ENCODE peak calls at places on chromosomes 4 and X, in four cellular contexts. Q is transverse colon, J is pancreas, W is cardiac muscle cell. I is an unnamed sample.

GRCh38 chr4:56666279-56666678 is 14.8 kb downstream of the HOPX start:
- DNase-seq in Q (no peak), W (no peak), J (no peak), I (no peak)

GRCh38 chr4:23934915-23935314 is 45.1 kb upstream of the PPARGC1A start:
- DNase-seq in W (no peak), J (peak; percentile 27), Q (peak; percentile 35), I (no peak)

GRCh38 chr4:169800541-169800940 is 42.8 kb upstream of the HPF1 start:
- DNase-seq in W (no peak), Q (no peak), J (no peak), I (no peak)

GRCh38 chrX:48573690-48574269 is 504 bp upstream of the RBM3 start:
- DNase-seq in W (no peak), Q (peak; percentile 29), J (peak; percentile 60), I (no peak)

GRCh38 chr4:169132561-169133305 is 122.7 kb upstream of the CBR4 start:
- DNase-seq in W (no peak), Q (no peak), J (no peak), I (no peak)

GRCh38 chrX:69321789-69322188 is 156.5 kb upstream of the PJA1 start:
- DNase-seq in Q (no peak), W (no peak), J (no peak), I (no peak)

GRCh38 chr4:21763865-21764264 is 184.7 kb downstream of the KCNIP4 start:
- DNase-seq in W (no peak), Q (no peak), J (no peak), I (no peak)

GRCh38 chrX:84441143-84441542 is 61.1 kb downstream of the HDX start:
- DNase-seq in W (no peak), J (no peak), Q (no peak), I (no peak)

GRCh38 chr4:179124957-179125356 is 1682.7 kb upstream of the AGA start:
- DNase-seq in W (no peak), J (no peak), Q (no peak), I (no peak)

GRCh38 chrX:129511689-129512088 is 11.6 kb downstream of the SMARCA1 start:
- DNase-seq in J (no peak), Q (no peak), W (no peak), I (no peak)

GRCh38 chr4:35725131-35725530 is 519.2 kb downstream of the ARAP2 start:
- DNase-seq in W (no peak), J (no peak), Q (no peak), I (no peak)

GRCh38 chr4:3880595-3881120 is 114.5 kb downstream of the ADRA2C start:
- DNase-seq in W (peak; percentile 88), Q (peak; percentile 71), J (peak; percentile 79), I (peak; percentile 87)

GRCh38 chr4:165433529-165433928 is 54.7 kb downstream of the CPE start:
- DNase-seq in J (no peak), Q (no peak), W (no peak), I (no peak)

DNA sequence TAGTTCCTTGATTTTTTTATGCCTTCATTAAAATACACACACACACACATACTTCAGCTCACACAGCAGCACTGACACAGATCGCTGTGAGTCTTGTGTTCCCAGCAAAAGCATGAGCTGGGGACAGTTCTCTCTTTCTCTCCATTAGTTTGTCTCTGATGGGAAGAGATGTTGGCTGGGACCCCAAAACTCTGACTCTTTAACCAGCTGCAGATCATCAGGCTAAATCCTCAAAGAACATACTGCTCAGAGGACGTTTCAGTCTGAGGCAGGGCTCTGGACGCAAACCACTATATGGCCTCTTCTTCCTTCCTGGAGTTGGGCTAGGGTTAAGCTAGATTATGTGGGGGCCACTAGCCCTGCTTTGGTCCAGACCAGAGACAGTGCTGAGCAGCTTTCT is 109.6 kb downstream of the NHSL2 start:
- DNase-seq in Q (no peak), J (no peak), W (no peak), I (peak; percentile 35)
- H3K27ac ChIP-seq in Q (peak overlapping the region; percentile 48), J (no peak overlapping the region), W (no peak overlapping the region), I (peak overlapping the region; percentile 86)

DNA sequence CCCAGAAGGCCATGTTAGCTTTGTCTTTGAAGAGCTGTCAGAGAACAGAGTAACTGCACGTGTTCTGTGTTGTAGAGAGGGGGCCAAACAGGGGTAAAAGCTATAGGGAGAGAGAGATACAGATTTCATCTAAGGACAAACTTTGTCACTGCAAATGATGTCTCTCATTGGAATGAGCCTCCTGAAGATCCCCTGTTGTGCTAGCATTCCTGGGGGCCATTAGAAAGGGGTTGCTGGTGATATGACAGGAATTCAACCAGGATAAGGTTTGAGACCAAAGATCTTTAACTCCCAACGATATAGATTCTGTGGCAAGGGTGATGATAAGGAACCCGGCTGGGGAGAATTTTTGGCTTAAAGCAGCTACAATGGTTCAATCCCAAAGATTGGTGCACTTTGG is 16.8 kb downstream of the MID1 start:
- DNase-seq in J (no peak), Q (no peak), W (no peak), I (no peak)
- H3K4me3 ChIP-seq in J (no peak overlapping the region), Q (no peak overlapping the region), W (no peak overlapping the region), I (no peak overlapping the region)

DNA sequence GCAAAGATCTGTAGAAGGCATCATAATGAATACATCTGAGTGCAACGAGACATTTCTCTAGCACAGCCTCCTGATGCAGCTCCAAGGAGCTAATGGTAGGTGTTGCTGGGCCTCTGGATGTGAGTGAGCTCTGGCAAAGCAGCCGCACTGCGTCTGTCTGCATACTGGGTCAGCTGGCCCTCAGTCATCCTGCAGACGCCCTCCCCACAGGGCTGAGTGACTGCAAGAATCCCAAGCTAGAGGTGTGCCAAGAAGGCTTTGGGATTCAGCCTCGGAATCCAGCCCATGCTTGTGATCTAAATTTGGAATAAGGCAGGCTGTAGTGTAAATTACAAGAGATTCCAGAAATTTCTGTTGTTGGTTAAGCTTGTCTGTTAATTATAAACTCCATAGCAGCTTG is 18.5 kb downstream of the HERC3 start:
- DNase-seq in J (peak; percentile 16), W (no peak), Q (no peak), I (no peak)
- H3K27ac ChIP-seq in J (no peak overlapping the region), W (no peak overlapping the region), Q (peak overlapping the region; percentile 0), I (no peak overlapping the region)

DNA sequence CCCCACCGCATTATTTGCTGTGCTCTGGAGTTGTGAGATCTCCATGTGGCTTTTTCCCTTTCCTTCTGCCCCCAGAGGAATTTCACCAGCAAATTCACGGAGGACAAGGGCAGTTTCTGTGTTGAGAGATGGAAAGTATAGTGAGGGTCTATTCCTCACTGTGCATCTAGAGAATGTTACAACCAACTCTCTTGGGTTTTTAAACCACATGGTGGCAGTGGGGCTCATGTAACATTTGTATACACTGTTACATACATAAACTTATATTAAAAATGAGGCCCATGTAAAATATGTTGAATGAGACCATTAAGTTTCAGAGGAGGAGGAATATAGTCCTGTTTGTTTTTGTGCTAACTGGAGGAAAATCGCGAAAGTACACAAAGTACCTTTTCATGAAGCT is 914 bp upstream of the PRKG2 start:
- DNase-seq in J (no peak), W (no peak), Q (no peak), I (no peak)
- H3K4me3 ChIP-seq in J (no peak overlapping the region), W (peak overlapping the region; percentile 43), Q (no peak overlapping the region), I (peak overlapping the region; percentile 51)

DNA sequence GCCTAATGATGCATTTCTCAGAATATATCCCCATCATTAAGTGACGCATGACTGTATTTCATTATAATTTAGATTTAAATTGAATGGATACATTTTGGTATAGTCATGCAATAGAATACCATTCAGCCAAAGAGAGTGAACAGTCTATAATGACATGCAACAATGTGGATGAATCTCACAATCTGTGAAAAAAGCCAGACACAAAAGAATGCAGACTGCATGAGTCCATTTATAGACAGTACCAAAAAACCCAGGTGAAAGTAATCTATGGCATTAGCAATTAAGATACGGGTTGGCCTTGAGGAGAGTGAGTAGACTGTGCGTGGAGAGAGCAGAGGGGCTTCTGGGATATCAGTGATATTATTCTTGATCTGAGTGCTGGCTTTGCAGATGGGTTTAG is 239.7 kb upstream of the PGRMC2 start:
- DNase-seq in J (no peak), Q (no peak), W (no peak), I (no peak)
- H3K27ac ChIP-seq in J (no peak overlapping the region), Q (no peak overlapping the region), W (no peak overlapping the region), I (no peak overlapping the region)

DNA sequence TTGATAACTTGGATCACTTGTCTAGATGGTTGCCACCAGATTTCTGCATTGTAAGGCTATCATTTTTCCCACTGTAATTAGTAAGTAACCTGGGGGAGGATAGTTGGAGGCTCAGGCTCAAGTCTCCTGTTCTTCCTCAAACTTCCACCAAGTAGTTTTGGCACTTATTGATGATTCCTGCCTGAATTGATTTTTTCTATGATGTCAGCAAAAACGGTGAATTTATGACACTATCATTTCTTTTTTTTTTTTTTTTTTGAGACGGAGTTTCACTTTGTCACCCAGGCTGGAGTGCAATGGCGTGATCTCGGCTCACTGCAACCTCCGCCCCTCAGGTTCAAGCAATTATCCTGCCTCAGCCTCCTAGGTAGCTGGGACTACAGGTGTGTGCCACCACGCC is 12.4 kb downstream of the TMSB4X start:
- DNase-seq in W (no peak), J (no peak), Q (no peak), I (no peak)
- H3K4me3 ChIP-seq in W (no peak overlapping the region), J (no peak overlapping the region), Q (no peak overlapping the region), I (no peak overlapping the region)

GRCh38 chrX:110006161-110006560 is 3.2 kb downstream of the TMEM164 start:
- DNase-seq in W (no peak), J (no peak), Q (no peak), I (no peak)
- H3K27ac ChIP-seq in W (no peak overlapping the region), J (no peak overlapping the region), Q (no peak overlapping the region), I (no peak overlapping the region)

GRCh38 chr4:124710253-124710849 is 2.2 kb downstream of the ANKRD50 start:
- DNase-seq in Q (no peak), J (no peak), W (peak; percentile 2), I (no peak)
- H3K4me3 ChIP-seq in Q (no peak overlapping the region), J (no peak overlapping the region), W (peak overlapping the region; percentile 78), I (no peak overlapping the region)

GRCh38 chrX:154350429-154351182 is 23.8 kb downstream of the FLNA start:
- DNase-seq in W (peak; percentile 0), Q (peak; percentile 17), J (peak; percentile 13), I (no peak)
- H3K27ac ChIP-seq in W (peak overlapping the region; percentile 45), Q (peak overlapping the region; percentile 40), J (no peak overlapping the region), I (peak overlapping the region; percentile 55)

DNA sequence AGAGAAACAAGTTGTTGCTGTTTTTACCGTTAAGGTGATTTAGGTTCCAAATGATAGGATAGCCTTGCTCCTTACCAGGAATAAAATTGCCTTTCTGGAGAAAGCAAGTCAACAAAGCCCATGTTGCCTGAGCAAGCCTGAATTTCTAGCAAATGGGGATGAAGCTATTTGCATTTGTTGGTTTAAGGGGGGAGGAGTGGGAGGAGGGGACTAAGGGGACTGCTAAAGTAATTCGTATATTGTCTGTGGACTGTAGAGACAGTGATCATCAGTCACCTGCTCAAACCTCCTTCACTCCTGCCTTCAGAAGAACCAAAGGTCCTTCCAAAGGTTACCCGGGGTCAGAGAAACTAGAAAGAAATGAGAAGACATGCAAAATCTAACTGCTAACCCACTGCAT is 65.8 kb downstream of the SCML2 start:
- DNase-seq in Q (no peak), J (no peak), W (peak; percentile 3), I (no peak)
- H3K4me3 ChIP-seq in Q (no peak overlapping the region), J (no peak overlapping the region), W (no peak overlapping the region), I (no peak overlapping the region)